ENCODE peak calls at places on chromosomes 16 and 17, in seven cellular contexts. C is NCI-H1105 treated with DMSO at 0.1 percent for 48 hours, Y is A549, X is fibroblast of lung, R is left ventricle myocardium superior, B is HT1080, W is lung microvascular endothelial cell. E is an unnamed sample.

GRCh38 chr17:31740611-31741082 is 118.4 kb downstream of the COPRS start:
- DNase-seq in B (peak), R (no peak), Y (no peak), X (peak), W (no peak), C (no peak), E (no peak)

GRCh38 chr17:36611345-36612072 is 10.1 kb downstream of the MRM1 start:
- DNase-seq in B (peak), X (peak), W (peak), Y (peak), R (no peak), C (no peak), E (no peak)

GRCh38 chr16:3610698-3611144 is 685 bp downstream of the SLX4 start:
- DNase-seq in R (no peak), C (no peak), B (no peak), X (no peak), Y (no peak), W (peak), E (no peak)

GRCh38 chr17:47895254-47895855 is 681 bp upstream of the SP2 start:
- DNase-seq in X (peak), Y (peak), W (peak), B (no peak), R (no peak), C (peak), E (peak)

GRCh38 chr16:9521749-9522370 is 430.4 kb downstream of the HAPSTR1 start:
- DNase-seq in C (no peak), X (no peak), Y (no peak), R (no peak), W (no peak), B (peak), E (no peak)

GRCh38 chr16:23174622-23175021 is 7.9 kb upstream of the SCNN1G start:
- DNase-seq in C (no peak), W (peak), B (no peak), R (no peak), X (peak), Y (no peak), E (no peak)

GRCh38 chr16:273547-274421 is 2.0 kb downstream of the RGS11 start:
- DNase-seq in X (no peak), W (no peak), C (no peak), R (no peak), Y (peak), B (no peak), E (peak)

GRCh38 chr17:21233581-21234337 is 19.5 kb downstream of the NATD1 start:
- DNase-seq in W (no peak), C (no peak), R (no peak), X (no peak), Y (no peak), B (no peak), E (no peak)

GRCh38 chr17:17990282-17990681 is 17.6 kb downstream of the DRC3 start:
- DNase-seq in Y (peak), X (no peak), R (no peak), C (no peak), B (no peak), W (no peak), E (no peak)